ENCODE peak calls at places on chromosomes 1 and 21, in eight cellular contexts. K is HCT116, Y is OCI-LY7, Z is PC-3, X is GM23248, G is PC-9, E is Karpas-422, S is hepatocyte. A is an unnamed sample.
A peak's percentile ranks its signal among the peaks of the same experiment; 100 is the strongest.

GRCh38 chr1:21449906-21450305 is 10.0 kb downstream of the NBPF3 start:
- DNase-seq in K (no peak), Y (no peak), Z (no peak), X (no peak), G (no peak), E (peak; percentile 10), S (no peak), A (no peak)

GRCh38 chr1:191963781-191964455 is 194.3 kb upstream of the RGS18 start:
- DNase-seq in K (no peak), Y (no peak), Z (no peak), X (no peak), G (no peak), E (no peak), S (no peak), A (no peak)

GRCh38 chr21:35095859-35096291 is 46.8 kb upstream of the RUNX1 start:
- DNase-seq in K (no peak), Y (no peak), Z (no peak), X (peak; percentile 31), G (no peak), E (no peak), S (no peak), A (no peak)

GRCh38 chr1:178619523-178619922 is 105.5 kb upstream of the RALGPS2 start:
- DNase-seq in K (no peak), Y (no peak), Z (no peak), X (no peak), G (no peak), E (no peak), S (no peak), A (no peak)

GRCh38 chr1:186404454-186405051 is 28.9 kb downstream of the ODR4 start:
- DNase-seq in K (no peak), Y (peak; percentile 44), Z (peak; percentile 52), X (peak; percentile 85), G (peak; percentile 2), E (peak; percentile 79), S (peak; percentile 47), A (peak; percentile 86)

GRCh38 chr1:151006331-151007052 is at the start of gene MINDY1:
- DNase-seq in K (peak; percentile 48), Y (peak; percentile 69), Z (peak; percentile 80), X (peak; percentile 93), G (peak; percentile 64), E (peak; percentile 89), S (peak; percentile 89), A (peak; percentile 79)

GRCh38 chr1:91015358-91015780 is 6.5 kb downstream of the ZNF644 start:
- DNase-seq in K (no peak), Y (no peak), Z (peak; percentile 42), X (no peak), G (no peak), E (no peak), S (no peak), A (no peak)

GRCh38 chr1:927234-927633 is 3.5 kb downstream of the SAMD11 start:
- DNase-seq in K (no peak), Y (no peak), Z (no peak), X (no peak), G (no peak), E (no peak), S (no peak), A (no peak)

GRCh38 chr1:217138839-217139466 is 415.7 kb upstream of the ESRRG start:
- DNase-seq in K (no peak), Y (no peak), Z (no peak), X (no peak), G (no peak), E (no peak), S (no peak), A (no peak)

GRCh38 chr21:37207441-37208009 is 59.6 kb downstream of the VPS26C start:
- DNase-seq in K (peak; percentile 59), Y (no peak), Z (peak; percentile 47), X (peak; percentile 77), G (peak; percentile 29), E (peak; percentile 58), S (no peak), A (peak; percentile 53)

GRCh38 chr1:93753766-93754763 is 72.4 kb upstream of the BCAR3 start:
- DNase-seq in K (no peak), Y (no peak), Z (peak; percentile 80), X (peak; percentile 91), G (peak; percentile 41), E (no peak), S (no peak), A (no peak)

GRCh38 chr1:207321790-207322530 is 482 bp downstream of the CD55 start:
- DNase-seq in K (no peak), Y (peak; percentile 53), Z (peak; percentile 51), X (peak; percentile 41), G (no peak), E (peak; percentile 72), S (peak; percentile 19), A (peak; percentile 19)

GRCh38 chr1:210496063-210496462 is 167.4 kb downstream of the HHAT start:
- DNase-seq in K (no peak), Y (no peak), Z (no peak), X (peak; percentile 84), G (no peak), E (no peak), S (no peak), A (no peak)

GRCh38 chr1:114037503-114037890 is 58.2 kb downstream of the OLFML3 start:
- DNase-seq in K (no peak), Y (no peak), Z (no peak), X (no peak), G (no peak), E (no peak), S (no peak), A (no peak)

GRCh38 chr1:114040273-114041043 is 61.2 kb downstream of the OLFML3 start:
- DNase-seq in K (no peak), Y (no peak), Z (no peak), X (peak; percentile 75), G (no peak), E (no peak), S (no peak), A (no peak)

GRCh38 chr1:114037952-114038867 is 58.9 kb downstream of the OLFML3 start:
- DNase-seq in K (no peak), Y (no peak), Z (peak; percentile 31), X (no peak), G (no peak), E (no peak), S (no peak), A (no peak)

GRCh38 chr1:114043548-114043947 is 64.3 kb downstream of the OLFML3 start:
- DNase-seq in K (no peak), Y (no peak), Z (no peak), X (no peak), G (no peak), E (no peak), S (no peak), A (no peak)

GRCh38 chr1:114043046-114043445 is 63.8 kb downstream of the OLFML3 start:
- DNase-seq in K (no peak), Y (no peak), Z (no peak), X (no peak), G (no peak), E (no peak), S (no peak), A (no peak)
- H3K9me2 ChIP-seq in K (no peaks in the 10 kb centered on the region), Y (no peaks in the 10 kb centered on the region), Z (no peaks in the 10 kb centered on the region), X (no peaks in the 10 kb centered on the region), G (no peaks in the 10 kb centered on the region), E (no peaks in the 10 kb centered on the region), S (no peaks in the 10 kb centered on the region), A (no peaks in the 10 kb centered on the region)

GRCh38 chr1:160261526-160261877 is 847 bp downstream of the DCAF8 start:
- DNase-seq in K (no peak), Y (peak; percentile 24), Z (peak; percentile 89), X (peak; percentile 89), G (peak; percentile 38), E (no peak), S (peak; percentile 86), A (peak; percentile 86)

GRCh38 chr1:160258177-160258798 is 4.1 kb downstream of the DCAF8 start:
- DNase-seq in K (no peak), Y (no peak), Z (no peak), X (no peak), G (no peak), E (no peak), S (no peak), A (no peak)

GRCh38 chr1:160264795-160265307 is 2.5 kb upstream of the DCAF8 start:
- DNase-seq in K (no peak), Y (no peak), Z (no peak), X (no peak), G (no peak), E (no peak), S (no peak), A (no peak)

GRCh38 chr1:160260436-160261382 is 1.6 kb downstream of the DCAF8 start:
- DNase-seq in K (no peak), Y (no peak), Z (peak; percentile 91), X (peak; percentile 82), G (no peak), E (no peak), S (peak; percentile 73), A (no peak)

GRCh38 chr1:160261878-160262794 is at the start of gene DCAF8:
- DNase-seq in K (peak; percentile 91), Y (peak; percentile 99), Z (peak; percentile 99), X (peak; percentile 100), G (peak; percentile 95), E (peak; percentile 99), S (peak; percentile 99), A (peak; percentile 100)
- H2AFZ ChIP-seq in K (peak within 1 kb of the TSS; percentile 63), Y (peak within 1 kb of the TSS; percentile 93), Z (peak within 1 kb of the TSS; percentile 93), X (peak within 1 kb of the TSS; percentile 99), G (peak within 1 kb of the TSS; percentile 100), E (peak within 1 kb of the TSS; percentile 94), S (peak within 1 kb of the TSS; percentile 83), A (peak within 1 kb of the TSS; percentile 79)

GRCh38 chr1:181608386-181608785 is 125.1 kb downstream of the CACNA1E start:
- DNase-seq in K (no peak), Y (no peak), Z (no peak), X (no peak), G (no peak), E (no peak), S (no peak), A (no peak)

GRCh38 chr1:181608951-181609350 is 125.6 kb downstream of the CACNA1E start:
- DNase-seq in K (no peak), Y (no peak), Z (no peak), X (no peak), G (no peak), E (no peak), S (no peak), A (no peak)

GRCh38 chr1:181603735-181604410 is 120.6 kb downstream of the CACNA1E start:
- DNase-seq in K (no peak), Y (no peak), Z (no peak), X (no peak), G (no peak), E (no peak), S (no peak), A (no peak)

GRCh38 chr1:181604482-181604881 is 121.2 kb downstream of the CACNA1E start:
- DNase-seq in K (no peak), Y (no peak), Z (no peak), X (no peak), G (no peak), E (no peak), S (no peak), A (no peak)

GRCh38 chr1:181607524-181607923 is 124.2 kb downstream of the CACNA1E start:
- DNase-seq in K (no peak), Y (no peak), Z (no peak), X (no peak), G (no peak), E (no peak), S (no peak), A (no peak)
- H3K9me2 ChIP-seq in K (no peaks in the 10 kb centered on the region), Y (no peaks in the 10 kb centered on the region), Z (no peaks in the 10 kb centered on the region), X (no peaks in the 10 kb centered on the region), G (no peaks in the 10 kb centered on the region), E (no peaks in the 10 kb centered on the region), S (no peaks in the 10 kb centered on the region), A (no peaks in the 10 kb centered on the region)

DNA sequence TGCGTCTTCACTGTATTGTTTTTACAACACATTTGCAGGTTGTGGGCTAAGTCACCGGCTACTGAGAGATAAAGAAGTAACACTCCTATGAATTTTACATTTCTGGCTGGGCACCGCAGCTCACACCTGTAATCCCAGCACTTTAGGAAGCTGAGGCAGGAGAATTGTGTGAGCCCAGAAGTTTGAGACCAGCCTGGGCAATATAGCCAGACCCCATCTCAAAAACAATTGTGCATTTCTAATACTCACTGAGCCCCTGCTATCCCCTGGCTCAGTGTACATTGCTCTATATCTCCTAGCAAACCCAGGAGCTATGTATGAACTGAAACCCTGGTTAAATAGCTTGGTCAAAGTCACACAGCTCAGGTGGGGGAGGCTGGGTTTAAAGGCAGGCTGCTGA is 108.7 kb downstream of the ZNF281 start:
- DNase-seq in K (no peak), Y (no peak), Z (no peak), X (no peak), G (no peak), E (no peak), S (no peak), A (no peak)
- H2AFZ ChIP-seq in K (peak overlapping the region; percentile 93), Y (peak overlapping the region; percentile 82), Z (peak overlapping the region; percentile 95), X (peak overlapping the region; percentile 93), G (peak overlapping the region; percentile 88), E (no peak overlapping the region), S (no peak overlapping the region), A (peak overlapping the region; percentile 85)

A was measured in MM.1S.